ENCODE peak calls at places on chromosomes 3 and 15, in eight cellular contexts. X is AG10803; Z is AG08396; D is T-helper 1 cell; H is activated CD8-positive, alpha-beta memory T cell treated with anti-CD3 and anti-CD28 coated beads for 48 hours; I is stimulated activated CD8-positive, alpha-beta memory T cell treated with anti-CD3 and anti-CD28 coated beads, Interleukin-2, amount 100 ng/mL, for 1 hour; A is choroid plexus epithelial cell; M is posterior vena cava. F is an unnamed sample.

GRCh38 chr15:36571301-36571700 is 8.1 kb upstream of the CDIN1 start:
- DNase-seq in X (peak; percentile 21), Z (peak; percentile 46), D (no peak), H (no peak), I (no peak), A (no peak), M (no peak), F (peak; percentile 2)

GRCh38 chr3:44318929-44319328 is 19.6 kb upstream of the TCAIM start:
- DNase-seq in X (no peak), Z (no peak), D (no peak), H (no peak), I (no peak), A (no peak), M (no peak), F (no peak)

GRCh38 chr15:65110676-65111292 is 4.2 kb downstream of the UBAP1L start:
- DNase-seq in X (no peak), Z (no peak), D (no peak), H (no peak), I (no peak), A (peak; percentile 62), M (no peak), F (peak; percentile 79)

GRCh38 chr3:126394179-126394976 is at the start of gene CFAP100:
- DNase-seq in X (peak; percentile 18), Z (peak; percentile 65), D (no peak), H (no peak), I (no peak), A (peak; percentile 46), M (no peak), F (peak; percentile 23)

GRCh38 chr3:72633101-72633500 is 215.1 kb downstream of the SHQ1 start:
- DNase-seq in X (peak; percentile 49), Z (no peak), D (no peak), H (no peak), I (no peak), A (no peak), M (no peak), F (no peak)

GRCh38 chr15:67107014-67107812 is 41.8 kb downstream of the SMAD3 start:
- DNase-seq in X (peak; percentile 99), Z (peak; percentile 86), D (no peak), H (no peak), I (no peak), A (peak; percentile 98), M (peak; percentile 84), F (peak; percentile 99)

GRCh38 chr3:163327086-163327485 is 1751.2 kb downstream of the SI start:
- DNase-seq in X (no peak), Z (no peak), D (no peak), H (no peak), I (no peak), A (peak; percentile 5), M (no peak), F (peak; percentile 5)

GRCh38 chr3:108036984-108037741 is 53.7 kb downstream of the CD47 start:
- DNase-seq in X (peak; percentile 79), Z (peak; percentile 58), D (no peak), H (no peak), I (no peak), A (peak; percentile 36), M (no peak), F (no peak)

GRCh38 chr15:93703092-93703785 is 528.1 kb upstream of the MCTP2 start:
- DNase-seq in X (no peak), Z (no peak), D (no peak), H (no peak), I (no peak), A (no peak), M (no peak), F (no peak)

GRCh38 chr3:42535981-42536784 is 33.7 kb downstream of the VIPR1 start:
- DNase-seq in X (no peak), Z (peak; percentile 50), D (peak; percentile 34), H (no peak), I (no peak), A (peak; percentile 45), M (peak; percentile 72), F (peak; percentile 29)

GRCh38 chr15:40511093-40511471 is 40.3 kb downstream of the CHST14 start:
- DNase-seq in X (peak; percentile 15), Z (no peak), D (peak; percentile 21), H (no peak), I (no peak), A (no peak), M (no peak), F (no peak)

GRCh38 chr3:123527046-123527445 is 57.8 kb downstream of the HACD2 start:
- DNase-seq in X (no peak), Z (no peak), D (no peak), H (no peak), I (no peak), A (no peak), M (no peak), F (no peak)

GRCh38 chr15:95653361-95653805 is 677.1 kb upstream of the NR2F2 start:
- DNase-seq in X (no peak), Z (no peak), D (no peak), H (no peak), I (no peak), A (no peak), M (no peak), F (peak; percentile 38)

GRCh38 chr3:58074997-58075396 is 66.8 kb downstream of the FLNB start:
- DNase-seq in X (no peak), Z (no peak), D (no peak), H (no peak), I (no peak), A (no peak), M (no peak), F (no peak)

GRCh38 chr3:146160964-146161724 is at the start of gene PLOD2:
- DNase-seq in X (peak; percentile 91), Z (peak; percentile 85), D (peak; percentile 4), H (peak; percentile 1), I (no peak), A (peak; percentile 94), M (peak; percentile 95), F (peak; percentile 85)

GRCh38 chr3:39108309-39108708 is 829 bp downstream of the TTC21A start:
- DNase-seq in X (no peak), Z (no peak), D (peak; percentile 84), H (no peak), I (no peak), A (no peak), M (no peak), F (no peak)

GRCh38 chr3:36149447-36149865 is 230.8 kb upstream of the STAC start:
- DNase-seq in X (no peak), Z (no peak), D (no peak), H (no peak), I (no peak), A (no peak), M (no peak), F (no peak)

F was measured in brain microvascular endothelial cell.